ENCODE peak calls at places on chromosomes 13 and 19, in four cellular contexts. One of them, this sample, is unnamed.

GRCh38 chr19:55408320-55408836 is 790 bp upstream of the UBE2S start:
- DNase-seq in left cardiac atrium: no peak
- DNase-seq in activated T-cell treated with anti-CD3 and anti-CD28 coated beads for 1 hour: no peak
- DNase-seq in NCI-H2081: no peak
- DNase-seq in this sample: no peak

GRCh38 chr13:24341439-24341838 is 32.1 kb downstream of the C1QTNF9 start:
- DNase-seq in activated T-cell treated with anti-CD3 and anti-CD28 coated beads for 1 hour: no peak
- DNase-seq in NCI-H2081: peak
- DNase-seq in left cardiac atrium: no peak
- DNase-seq in this sample: no peak

GRCh38 chr19:5068251-5069090 is 99.6 kb downstream of the KDM4B start:
- DNase-seq in NCI-H2081: no peak
- DNase-seq in left cardiac atrium: no peak
- DNase-seq in activated T-cell treated with anti-CD3 and anti-CD28 coated beads for 1 hour: no peak
- DNase-seq in this sample: no peak

GRCh38 chr19:23855676-23856075 is 59.0 kb upstream of the ZNF726 start:
- DNase-seq in activated T-cell treated with anti-CD3 and anti-CD28 coated beads for 1 hour: no peak
- DNase-seq in NCI-H2081: no peak
- DNase-seq in left cardiac atrium: no peak
- DNase-seq in this sample: peak

GRCh38 chr19:16160943-16161560 is 12.3 kb downstream of the CIB3 start:
- DNase-seq in activated T-cell treated with anti-CD3 and anti-CD28 coated beads for 1 hour: no peak
- DNase-seq in NCI-H2081: no peak
- DNase-seq in left cardiac atrium: no peak
- DNase-seq in this sample: no peak

GRCh38 chr13:23735329-23735728 is 153.9 kb downstream of the MIPEP start:
- DNase-seq in left cardiac atrium: no peak
- DNase-seq in NCI-H2081: no peak
- DNase-seq in activated T-cell treated with anti-CD3 and anti-CD28 coated beads for 1 hour: no peak
- DNase-seq in this sample: no peak

GRCh38 chr13:73721571-73721970 is 412.6 kb downstream of the KLF12 start:
- DNase-seq in NCI-H2081: no peak
- DNase-seq in activated T-cell treated with anti-CD3 and anti-CD28 coated beads for 1 hour: no peak
- DNase-seq in left cardiac atrium: no peak
- DNase-seq in this sample: no peak

GRCh38 chr19:13850910-13851753 is 25.8 kb upstream of the NANOS3 start:
- DNase-seq in activated T-cell treated with anti-CD3 and anti-CD28 coated beads for 1 hour: peak
- DNase-seq in NCI-H2081: no peak
- DNase-seq in left cardiac atrium: peak
- DNase-seq in this sample: peak

This sample was measured in endodermal cell.